ENCODE peak calls at places on chromosomes 3 and 15, in four cellular contexts. One of them, this sample, is unnamed.

GRCh38 chr3:58596828-58597518 is 19.8 kb upstream of the FAM107A start:
- DNase-seq in neural crest cell: no peak
- DNase-seq in A549: no peak
- DNase-seq in choroid plexus epithelial cell: no peak
- DNase-seq in this sample: no peak

GRCh38 chr3:161035711-161036110 is 69.4 kb downstream of the B3GALNT1 start:
- DNase-seq in neural crest cell: no peak
- DNase-seq in A549: no peak
- DNase-seq in choroid plexus epithelial cell: peak
- DNase-seq in this sample: no peak

GRCh38 chr3:156298014-156298413 is 177.6 kb downstream of the KCNAB1 start:
- DNase-seq in neural crest cell: no peak
- DNase-seq in choroid plexus epithelial cell: no peak
- DNase-seq in A549: no peak
- DNase-seq in this sample: no peak

GRCh38 chr15:70856884-70857546 is 3.1 kb upstream of the LARP6 start:
- DNase-seq in A549: no peak
- DNase-seq in neural crest cell: no peak
- DNase-seq in choroid plexus epithelial cell: peak
- DNase-seq in this sample: no peak

GRCh38 chr3:97037294-97037943 is 223.0 kb downstream of the EPHA6 start:
- DNase-seq in A549: no peak
- DNase-seq in choroid plexus epithelial cell: no peak
- DNase-seq in neural crest cell: no peak
- DNase-seq in this sample: no peak

GRCh38 chr3:187551419-187551818 is 118.8 kb downstream of the SST start:
- DNase-seq in choroid plexus epithelial cell: peak
- DNase-seq in neural crest cell: no peak
- DNase-seq in A549: no peak
- DNase-seq in this sample: no peak

GRCh38 chr15:47422901-47423300 is 294.4 kb upstream of the SEMA6D start:
- DNase-seq in neural crest cell: no peak
- DNase-seq in choroid plexus epithelial cell: peak
- DNase-seq in A549: no peak
- DNase-seq in this sample: no peak

GRCh38 chr3:129506272-129506742 is 22.1 kb upstream of the RHO start:
- DNase-seq in neural crest cell: no peak
- DNase-seq in A549: no peak
- DNase-seq in choroid plexus epithelial cell: no peak
- DNase-seq in this sample: no peak

GRCh38 chr15:52008698-52009434 is 10.2 kb upstream of the MAPK6 start:
- DNase-seq in choroid plexus epithelial cell: no peak
- DNase-seq in neural crest cell: no peak
- DNase-seq in A549: no peak
- DNase-seq in this sample: no peak

GRCh38 chr3:35296533-35296932 is 342.8 kb upstream of the ARPP21 start:
- DNase-seq in A549: no peak
- DNase-seq in neural crest cell: no peak
- DNase-seq in choroid plexus epithelial cell: peak
- DNase-seq in this sample: no peak

GRCh38 chr15:101614001-101614585 is 38.1 kb downstream of the TM2D3 start:
- DNase-seq in A549: no peak
- DNase-seq in choroid plexus epithelial cell: no peak
- DNase-seq in neural crest cell: no peak
- DNase-seq in this sample: no peak

GRCh38 chr15:70447927-70448698 is 315.2 kb downstream of the UACA start:
- DNase-seq in neural crest cell: no peak
- DNase-seq in A549: no peak
- DNase-seq in choroid plexus epithelial cell: no peak
- DNase-seq in this sample: no peak

GRCh38 chr3:168040624-168041208 is 55.0 kb downstream of the GOLIM4 start:
- DNase-seq in A549: peak
- DNase-seq in neural crest cell: no peak
- DNase-seq in choroid plexus epithelial cell: peak
- DNase-seq in this sample: no peak

GRCh38 chr3:163543558-163544189 is 1534.6 kb downstream of the SI start:
- DNase-seq in A549: no peak
- DNase-seq in neural crest cell: no peak
- DNase-seq in choroid plexus epithelial cell: no peak
- DNase-seq in this sample: no peak

GRCh38 chr15:77023576-77024272 is 28.8 kb downstream of the PSTPIP1 start:
- DNase-seq in neural crest cell: no peak
- DNase-seq in A549: no peak
- DNase-seq in choroid plexus epithelial cell: no peak
- DNase-seq in this sample: no peak

GRCh38 chr3:191912616-191913204 is 451.7 kb downstream of the PYDC2 start:
- DNase-seq in neural crest cell: no peak
- DNase-seq in choroid plexus epithelial cell: no peak
- DNase-seq in A549: no peak
- DNase-seq in this sample: no peak

GRCh38 chr15:96352594-96353377 is 22.3 kb downstream of the NR2F2 start:
- DNase-seq in choroid plexus epithelial cell: peak
- DNase-seq in A549: no peak
- DNase-seq in neural crest cell: no peak
- DNase-seq in this sample: no peak

GRCh38 chr3:43632269-43632733 is 10.5 kb upstream of the ANO10 start:
- DNase-seq in A549: no peak
- DNase-seq in neural crest cell: no peak
- DNase-seq in choroid plexus epithelial cell: peak
- DNase-seq in this sample: no peak

GRCh38 chr3:61858054-61858453 is 296.7 kb downstream of the PTPRG start:
- DNase-seq in neural crest cell: no peak
- DNase-seq in A549: no peak
- DNase-seq in choroid plexus epithelial cell: peak
- DNase-seq in this sample: no peak
- TF ChIP-seq CTCF in neural crest cell: peak
- TF ChIP-seq CTCF in A549: peak
- TF ChIP-seq CTCF in choroid plexus epithelial cell: peak
- TF ChIP-seq CTCF in this sample: peak

GRCh38 chr3:39146611-39147373 is 6.6 kb downstream of the CSRNP1 start:
- DNase-seq in choroid plexus epithelial cell: peak
- DNase-seq in neural crest cell: no peak
- DNase-seq in A549: peak
- DNase-seq in this sample: peak
- TF ChIP-seq CTCF in choroid plexus epithelial cell: peak
- TF ChIP-seq CTCF in neural crest cell: no peak
- TF ChIP-seq CTCF in A549: no peak
- TF ChIP-seq CTCF in this sample: no peak

DNA sequence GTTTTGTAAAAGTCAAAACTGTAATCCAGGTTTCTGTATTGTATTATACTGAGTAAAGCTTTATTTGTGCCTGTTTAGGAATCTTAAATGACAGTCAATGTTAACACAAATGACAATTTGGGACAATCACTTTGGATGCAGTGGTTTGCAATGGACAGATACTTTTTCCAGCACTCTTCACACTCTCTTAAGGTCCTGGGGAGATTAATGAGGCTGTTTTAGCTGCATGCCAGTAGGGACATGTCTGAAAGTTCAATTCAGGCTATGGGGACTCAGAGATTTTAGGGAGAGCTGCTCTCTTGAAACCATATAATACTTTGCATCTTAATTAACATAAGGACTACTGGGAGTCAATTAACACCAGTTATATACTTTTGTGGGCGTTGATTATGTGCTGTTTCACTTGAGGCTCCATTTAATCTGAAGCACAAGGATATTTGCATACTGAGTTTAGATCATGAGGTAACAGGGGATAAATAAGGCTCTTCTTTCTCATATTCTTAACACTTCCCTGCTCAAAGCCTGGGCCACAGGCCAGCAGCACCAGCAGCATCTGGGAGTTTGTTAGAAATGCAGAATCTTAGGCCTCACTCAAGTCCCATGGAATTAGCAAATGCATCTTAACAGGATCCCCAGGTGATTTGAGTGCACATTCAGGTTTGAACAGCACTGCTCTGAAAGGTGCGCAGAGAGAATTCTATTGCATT is 972.8 kb downstream of the PLOD2 start:
- DNase-seq in neural crest cell: no peak
- DNase-seq in choroid plexus epithelial cell: no peak
- DNase-seq in A549: no peak
- DNase-seq in this sample: no peak
- TF ChIP-seq CTCF in neural crest cell: no peak
- TF ChIP-seq CTCF in choroid plexus epithelial cell: no peak
- TF ChIP-seq CTCF in A549: no peak
- TF ChIP-seq CTCF in this sample: no peak

GRCh38 chr15:65724479-65724878 is 67.6 kb downstream of the DENND4A start:
- DNase-seq in A549: no peak
- DNase-seq in neural crest cell: no peak
- DNase-seq in choroid plexus epithelial cell: no peak
- DNase-seq in this sample: no peak

GRCh38 chr15:65723786-65724354 is 68.2 kb downstream of the DENND4A start:
- DNase-seq in neural crest cell: no peak
- DNase-seq in choroid plexus epithelial cell: no peak
- DNase-seq in A549: no peak
- DNase-seq in this sample: no peak

DNA sequence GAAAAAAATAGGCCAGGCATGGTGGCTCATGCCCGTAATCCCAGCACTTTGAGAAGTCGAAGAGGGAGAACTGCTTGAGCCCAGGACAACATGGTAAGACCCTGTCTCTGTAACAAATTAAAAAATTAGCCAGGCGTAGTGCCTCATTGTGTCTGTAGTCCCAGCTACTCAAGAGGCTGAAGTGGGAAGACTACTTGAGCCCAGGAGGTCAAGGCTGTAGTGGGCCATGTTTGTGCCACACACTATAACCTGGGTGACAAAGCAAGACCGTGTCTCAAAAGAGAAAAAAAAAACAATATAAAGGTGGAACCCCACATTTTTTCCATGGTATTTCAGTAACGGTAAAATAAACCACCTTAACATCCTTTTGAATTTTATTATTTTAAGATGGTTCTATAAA is 69.9 kb downstream of the DENND4A start:
- DNase-seq in choroid plexus epithelial cell: no peak
- DNase-seq in neural crest cell: no peak
- DNase-seq in A549: no peak
- DNase-seq in this sample: no peak
- TF ChIP-seq CTCF in choroid plexus epithelial cell: no peak
- TF ChIP-seq CTCF in neural crest cell: no peak
- TF ChIP-seq CTCF in A549: no peak
- TF ChIP-seq CTCF in this sample: no peak

GRCh38 chr3:178047496-178047895 is 488.7 kb upstream of the KCNMB2 start:
- DNase-seq in choroid plexus epithelial cell: no peak
- DNase-seq in neural crest cell: no peak
- DNase-seq in A549: no peak
- DNase-seq in this sample: no peak
- TF ChIP-seq CTCF in choroid plexus epithelial cell: no peak
- TF ChIP-seq CTCF in neural crest cell: no peak
- TF ChIP-seq CTCF in A549: no peak
- TF ChIP-seq CTCF in this sample: no peak

DNA sequence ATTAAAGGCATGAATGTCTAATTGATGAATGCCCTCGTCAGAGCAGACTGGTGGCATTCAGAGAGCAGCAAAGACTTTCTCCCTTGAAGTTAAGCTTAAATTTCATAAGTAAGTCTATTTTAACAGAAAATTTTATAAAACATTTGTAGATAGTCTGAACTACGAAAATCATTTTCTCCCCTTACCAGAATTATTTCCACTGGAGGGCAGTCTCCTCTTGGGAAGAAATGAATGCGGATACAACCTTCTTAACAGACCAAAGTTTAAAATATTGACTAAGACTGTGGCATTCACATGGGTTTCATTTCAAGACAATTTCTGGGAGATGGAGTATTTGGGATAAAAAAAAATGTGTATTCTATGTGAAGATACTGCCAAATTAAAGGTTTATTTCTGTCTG is 669.0 kb downstream of the FHIT start:
- DNase-seq in neural crest cell: no peak
- DNase-seq in A549: no peak
- DNase-seq in choroid plexus epithelial cell: peak
- DNase-seq in this sample: no peak
- TF ChIP-seq CTCF in neural crest cell: peak
- TF ChIP-seq CTCF in A549: no peak
- TF ChIP-seq CTCF in choroid plexus epithelial cell: peak
- TF ChIP-seq CTCF in this sample: no peak